ENCODE peak calls at places on chromosome 21, in seven cellular contexts. P, U, W, N, J, B and I are unnamed samples. For H3K36me3, the result is how much of the 10 kb centered on the place peaks cover.

GRCh38 chr21:28936721-28937120 is 56.0 kb downstream of the LTN1 start:
- DNase-seq in N (no peak), W (no peak), P (no peak), J (no peak), B (no peak), U (no peak), I (no peak)

GRCh38 chr21:16870116-16870515 is 642.7 kb upstream of the CXADR start:
- DNase-seq in W (no peak), P (no peak), B (no peak), J (no peak), U (no peak), N (no peak), I (no peak)

GRCh38 chr21:17472592-17473271 is 40.1 kb upstream of the CXADR start:
- DNase-seq in N (no peak), U (no peak), W (no peak), B (no peak), P (no peak), J (no peak), I (no peak)

GRCh38 chr21:36708512-36709029 is 9.7 kb downstream of the SIM2 start:
- DNase-seq in W (no peak), B (no peak), N (no peak), J (no peak), P (no peak), U (no peak), I (no peak)

GRCh38 chr21:25002676-25003075 is 604.6 kb downstream of the MRPL39 start:
- DNase-seq in P (peak), W (no peak), U (no peak), N (no peak), J (no peak), B (no peak), I (no peak)

GRCh38 chr21:37207441-37208009 is 59.6 kb downstream of the VPS26C start:
- DNase-seq in P (peak), N (no peak), U (no peak), B (peak), J (no peak), W (no peak), I (no peak)

GRCh38 chr21:20527691-20528090 is 470.5 kb upstream of the NCAM2 start:
- DNase-seq in W (no peak), U (no peak), N (no peak), P (no peak), J (no peak), B (no peak), I (no peak)

GRCh38 chr21:14916676-14917141 is 148.1 kb downstream of the NRIP1 start:
- DNase-seq in N (no peak), P (no peak), W (no peak), B (peak), J (no peak), U (no peak), I (peak)

GRCh38 chr21:29413683-29414082 is 115.0 kb downstream of the BACH1 start:
- DNase-seq in W (no peak), J (no peak), P (no peak), B (no peak), U (no peak), N (no peak), I (no peak)

DNA sequence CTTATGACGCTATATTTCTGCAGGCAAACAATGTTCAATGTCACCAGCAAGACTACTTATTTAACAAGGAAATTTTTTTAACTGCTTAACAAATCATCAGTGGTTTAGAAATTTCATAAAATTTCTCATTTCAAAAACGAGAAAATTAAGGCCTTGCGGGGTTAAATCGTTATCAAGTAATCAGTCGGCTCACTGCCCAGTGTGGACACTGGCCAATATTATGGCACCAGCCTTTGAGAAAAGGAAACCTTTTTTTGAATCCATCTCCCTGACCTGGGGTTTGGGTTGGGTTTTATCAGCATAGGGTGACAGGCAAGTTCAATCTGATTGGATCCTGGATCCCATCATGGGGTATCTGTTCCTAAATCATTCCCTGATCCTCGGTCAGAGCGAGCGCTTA is 461.2 kb downstream of the SETD4 start:
- DNase-seq in W (no peak), P (no peak), N (no peak), B (no peak), U (no peak), J (no peak), I (no peak)
- H3K27ac ChIP-seq in W (no peak), P (no peak), N (no peak), B (no peak), U (no peak), J (no peak), I (no peak)

GRCh38 chr21:46459356-46460112 is 843 bp downstream of the DIP2A start:
- DNase-seq in P (no peak), J (peak), W (no peak), N (peak), U (peak), B (no peak), I (peak)
- H3K4me3 ChIP-seq in P (peak), J (peak), W (peak), N (peak), U (peak), B (peak), I (peak)

DNA sequence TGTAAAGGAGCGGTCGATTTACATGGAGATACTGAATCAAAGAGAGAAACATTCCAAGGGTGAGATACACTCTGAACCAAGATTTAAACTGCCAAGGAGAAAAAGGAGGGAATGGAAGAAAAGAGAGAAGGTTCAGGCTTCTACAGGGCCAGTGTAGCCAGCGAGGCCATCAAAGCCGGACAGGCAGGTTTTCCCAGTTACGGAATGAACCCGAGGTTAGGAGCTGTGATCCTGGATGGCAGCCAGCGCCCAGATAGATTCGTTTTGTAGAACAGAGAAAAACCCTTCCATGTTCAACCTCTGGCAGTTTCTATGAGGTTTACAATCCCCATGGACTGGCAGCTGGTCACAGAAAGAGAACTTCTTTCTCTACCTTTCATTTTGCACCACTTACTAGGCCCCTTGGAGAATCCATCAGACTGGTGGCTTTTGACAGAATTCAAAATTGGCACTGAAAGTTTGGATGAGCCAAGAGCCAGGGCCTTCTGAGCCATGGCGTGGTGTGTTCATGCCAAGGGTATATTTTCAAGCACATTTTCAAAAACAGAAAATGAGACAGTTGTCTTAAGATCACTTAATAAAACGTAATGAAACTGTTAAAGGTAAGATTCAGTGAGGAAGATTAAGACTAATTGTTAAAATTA is 171.5 kb downstream of the RUNX1 start:
- DNase-seq in W (no peak), N (no peak), B (peak), J (no peak), U (no peak), P (no peak), I (no peak)
- H3K36me3 ChIP-seq in W (under half), N (under half), B (half or more), J (under half), U (under half), P (under half), I (under half)

GRCh38 chr21:46062471-46063211 is 35.3 kb upstream of the COL6A2 start:
- DNase-seq in N (no peak), J (no peak), U (no peak), B (no peak), W (no peak), P (no peak), I (no peak)
- H3K27ac ChIP-seq in N (no peak), J (peak), U (peak), B (peak), W (no peak), P (no peak), I (no peak)

DNA sequence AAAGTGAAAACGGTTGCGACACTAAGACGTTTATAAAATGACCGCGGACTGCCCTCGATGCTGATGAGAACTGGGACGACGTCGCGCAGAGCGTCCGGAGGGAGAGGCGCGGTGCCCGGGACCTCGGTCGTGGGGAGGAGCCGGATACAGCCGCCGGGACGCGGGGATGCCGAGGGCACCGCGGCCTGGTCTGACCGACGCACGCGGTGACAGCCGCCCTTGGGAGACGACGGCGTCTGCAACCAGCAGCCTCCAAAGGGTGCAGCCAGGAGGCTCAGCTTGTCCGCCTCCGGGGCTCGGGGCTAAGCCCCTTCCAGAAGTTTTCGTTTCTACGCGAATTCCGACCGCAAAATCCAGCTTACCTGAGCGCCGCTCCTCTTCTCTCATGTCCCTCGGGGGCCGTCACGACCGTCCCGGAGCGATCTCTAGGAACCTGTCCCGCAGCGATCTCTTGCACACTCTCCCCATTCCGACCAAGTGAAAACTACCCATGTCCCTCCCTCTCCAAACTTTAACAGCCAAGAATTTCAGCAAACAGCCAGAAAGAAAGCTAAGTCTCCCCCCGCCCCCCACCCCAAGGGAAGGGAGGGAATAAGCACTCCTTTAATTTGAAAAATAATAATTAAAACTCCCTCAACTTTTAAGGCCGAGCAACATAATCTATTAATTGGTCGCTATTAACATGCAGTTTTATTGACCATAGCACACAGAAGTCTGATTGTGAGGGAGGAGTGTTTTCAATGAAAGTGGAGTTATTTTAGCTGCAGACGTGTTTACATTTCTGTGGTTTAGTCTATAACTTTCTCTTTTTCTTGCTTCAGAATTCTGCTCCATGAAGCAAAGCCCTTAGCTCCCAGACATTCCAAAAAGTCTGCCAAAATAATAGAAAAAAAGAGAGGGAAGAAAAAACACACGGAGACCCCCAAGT is 144.2 kb upstream of the ETS2 start:
- DNase-seq in W (no peak), J (no peak), B (no peak), U (no peak), N (no peak), P (no peak), I (peak)
- H3K4me3 ChIP-seq in W (no peak), J (peak), B (no peak), U (peak), N (peak), P (no peak), I (peak)

GRCh38 chr21:42835611-42836401 is 43.5 kb downstream of the WDR4 start:
- DNase-seq in J (peak), P (no peak), N (no peak), U (no peak), B (no peak), W (no peak), I (no peak)

GRCh38 chr21:42834730-42835191 is 44.6 kb downstream of the WDR4 start:
- DNase-seq in W (no peak), U (no peak), N (no peak), P (no peak), B (no peak), J (no peak), I (no peak)

GRCh38 chr21:42835211-42835610 is 44.1 kb downstream of the WDR4 start:
- DNase-seq in P (no peak), N (no peak), B (no peak), J (no peak), U (no peak), W (no peak), I (no peak)

GRCh38 chr21:42833859-42834729 is 45.2 kb downstream of the WDR4 start:
- DNase-seq in N (no peak), P (no peak), B (no peak), U (no peak), W (no peak), J (no peak), I (no peak)

DNA sequence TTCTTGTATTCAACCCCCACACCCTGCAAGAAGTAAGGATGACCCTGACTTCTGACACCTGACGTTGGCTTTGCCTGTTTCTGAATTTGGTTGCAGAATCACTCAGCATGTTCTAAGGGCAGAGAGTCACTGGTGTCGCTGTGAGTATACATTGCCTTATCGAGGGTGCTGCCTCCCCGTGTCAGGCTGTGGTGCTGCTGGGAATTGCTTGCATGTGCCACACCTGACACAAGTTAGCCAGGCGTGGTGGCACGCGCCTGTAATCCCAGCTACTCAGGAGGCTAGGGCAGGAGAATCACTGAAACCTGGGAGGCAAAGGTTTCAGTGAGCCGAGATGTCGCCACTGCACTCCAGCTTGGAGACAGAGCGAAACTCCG is 45.9 kb downstream of the WDR4 start:
- DNase-seq in W (peak), P (peak), U (no peak), J (no peak), N (no peak), B (no peak), I (no peak)
- H3K36me3 ChIP-seq in W (under half), P (under half), U (under half), J (under half), N (under half), B (under half), I (under half)

DNA sequence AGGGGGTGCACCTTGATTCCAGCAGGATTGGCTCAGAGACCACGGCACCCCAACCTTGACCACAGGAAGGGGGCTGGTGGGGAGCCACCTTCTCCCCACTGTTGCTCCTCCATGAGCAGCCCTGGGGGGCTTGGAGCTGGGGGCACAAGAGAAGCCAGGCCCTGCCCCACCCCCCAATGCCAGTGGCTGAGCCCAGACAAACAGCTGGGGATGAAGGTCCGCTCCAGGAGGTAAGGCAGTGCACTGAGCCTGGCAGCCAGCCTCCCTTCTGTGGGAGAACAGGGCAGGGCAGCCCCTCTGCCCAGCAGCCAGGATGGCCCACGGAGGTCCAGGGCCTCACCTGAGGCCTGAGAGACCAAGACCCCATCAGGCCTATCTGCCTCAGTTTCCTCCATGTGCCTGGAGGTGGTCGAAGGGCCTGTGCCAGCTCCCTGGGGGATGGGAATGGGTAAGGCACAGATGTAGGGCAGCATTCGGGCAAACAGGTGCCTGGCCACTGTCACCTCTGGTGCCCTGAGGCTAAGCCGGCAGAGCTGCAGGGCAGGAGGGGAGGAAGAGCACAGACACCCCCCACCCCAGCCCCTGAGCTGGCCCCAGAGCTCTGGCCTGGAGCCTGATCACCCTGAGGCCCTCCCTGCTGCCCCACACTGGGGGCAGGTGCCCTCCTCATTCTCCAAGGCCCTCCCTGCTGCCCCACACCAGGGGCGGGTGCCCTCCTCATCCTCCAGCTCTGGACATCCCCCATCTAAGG is 7.1 kb downstream of the ITGB2 start:
- DNase-seq in J (no peak), B (no peak), N (no peak), W (no peak), P (no peak), U (no peak), I (no peak)
- H3K27ac ChIP-seq in J (no peak), B (peak), N (no peak), W (peak), P (no peak), U (no peak), I (no peak)

GRCh38 chr21:41290106-41290799 is 26.3 kb upstream of the FAM3B start:
- DNase-seq in U (no peak), N (no peak), B (no peak), P (no peak), W (no peak), J (no peak), I (no peak)
- H3K4me3 ChIP-seq in U (no peak), N (peak), B (no peak), P (no peak), W (no peak), J (peak), I (no peak)

GRCh38 chr21:41651396-41651795 is 115.5 kb downstream of the RIPK4 start:
- DNase-seq in B (no peak), W (no peak), P (no peak), J (peak), N (no peak), U (no peak), I (no peak)

GRCh38 chr21:41650526-41651145 is 116.2 kb downstream of the RIPK4 start:
- DNase-seq in W (no peak), N (no peak), B (no peak), J (no peak), P (no peak), U (no peak), I (no peak)

GRCh38 chr21:41647806-41648561 is 118.9 kb downstream of the RIPK4 start:
- DNase-seq in J (no peak), U (no peak), B (no peak), N (no peak), W (no peak), P (no peak), I (no peak)

GRCh38 chr21:41651830-41652229 is 115.0 kb downstream of the RIPK4 start:
- DNase-seq in U (no peak), B (no peak), J (peak), N (no peak), W (no peak), P (no peak), I (no peak)

DNA sequence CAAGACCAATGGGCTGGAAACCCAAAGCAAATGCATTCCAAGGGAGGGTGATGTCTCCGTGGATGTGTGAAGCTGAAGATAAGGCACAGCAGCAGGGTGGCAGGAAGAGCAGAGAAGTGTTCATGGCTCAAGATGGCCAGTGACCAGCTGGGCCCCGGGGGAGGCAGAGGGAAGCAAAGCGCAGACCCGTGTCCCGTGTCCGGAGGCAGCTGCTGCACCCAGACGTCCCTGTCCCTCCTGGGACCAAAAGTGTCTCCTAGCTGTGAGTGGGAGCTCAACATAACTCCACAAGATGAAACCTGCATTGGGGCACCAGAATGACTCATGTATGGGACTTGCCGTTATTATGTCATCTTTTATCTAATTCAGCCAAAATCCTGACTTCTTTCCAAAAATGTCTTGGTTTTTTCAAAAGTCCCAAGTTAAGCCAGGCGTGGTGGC is 118.2 kb downstream of the RIPK4 start:
- DNase-seq in J (no peak), N (no peak), W (no peak), B (no peak), U (no peak), P (no peak), I (peak)
- H3K36me3 ChIP-seq in J (under half), N (under half), W (under half), B (under half), U (under half), P (under half), I (under half)

GRCh38 chr21:32977216-32977615 is 48.5 kb upstream of the OLIG2 start:
- DNase-seq in N (no peak), J (no peak), P (no peak), U (no peak), B (no peak), W (no peak), I (no peak)
- H3K27ac ChIP-seq in N (no peak), J (no peak), P (no peak), U (no peak), B (no peak), W (no peak), I (no peak)